ENCODE peak calls at places on chromosome 7, in four cellular contexts. B is IMR-90, N is transverse colon, G is body of pancreas. A is an unnamed sample.

GRCh38 chr7:119957335-119957734 is 315.6 kb upstream of the KCND2 start:
- DNase-seq in N (no peak), G (no peak), B (no peak), A (no peak)

GRCh38 chr7:44971188-44971907 is 7.5 kb downstream of the MYO1G start:
- DNase-seq in B (no peak), G (no peak), N (no peak), A (no peak)

GRCh38 chr7:100400656-100401055 is 27.4 kb downstream of the PILRA start:
- DNase-seq in G (no peak), N (no peak), B (no peak), A (no peak)

GRCh38 chr7:50389961-50390360 is 60.2 kb downstream of the FIGNL1 start:
- DNase-seq in B (no peak), N (no peak), G (no peak), A (no peak)

GRCh38 chr7:116357776-116358670 is 141.5 kb upstream of the CAV2 start:
- DNase-seq in N (no peak), G (no peak), B (peak; percentile 62), A (no peak)

GRCh38 chr7:79872171-79872570 is 262.5 kb upstream of the GNAI1 start:
- DNase-seq in G (no peak), B (no peak), N (no peak), A (no peak)

GRCh38 chr7:38232475-38233366 is 40.7 kb downstream of the TARP start:
- DNase-seq in G (no peak), N (peak; percentile 52), B (peak; percentile 10), A (peak; percentile 86)

GRCh38 chr7:92988051-92988450 is 129.7 kb downstream of the SAMD9 start:
- DNase-seq in B (peak; percentile 78), N (no peak), G (no peak), A (no peak)

GRCh38 chr7:103988468-103989199 is 824 bp downstream of the RELN start:
- DNase-seq in N (no peak), B (no peak), G (no peak), A (no peak)

GRCh38 chr7:46129831-46130230 is 208.8 kb upstream of the IGFBP3 start:
- DNase-seq in G (no peak), N (no peak), B (no peak), A (no peak)

GRCh38 chr7:27175626-27176342 is 1.7 kb upstream of the HOXA10 start:
- DNase-seq in N (peak; percentile 40), B (no peak), G (peak; percentile 10), A (no peak)

GRCh38 chr7:29063872-29064271 is 82.5 kb downstream of the CPVL start:
- DNase-seq in G (no peak), N (no peak), B (no peak), A (no peak)

GRCh38 chr7:118152149-118152548 is 31.8 kb upstream of the LSM8 start:
- DNase-seq in G (no peak), N (no peak), B (peak; percentile 10), A (no peak)

GRCh38 chr7:11910253-11910652 is 78.3 kb upstream of the THSD7A start:
- DNase-seq in G (no peak), N (no peak), B (no peak), A (no peak)

GRCh38 chr7:47516985-47517590 is 64.8 kb downstream of the TNS3 start:
- DNase-seq in B (no peak), G (peak; percentile 68), N (peak; percentile 70), A (no peak)

GRCh38 chr7:47329320-47329926 is 252.5 kb downstream of the TNS3 start:
- DNase-seq in G (peak; percentile 8), N (peak; percentile 25), B (peak; percentile 44), A (no peak)

GRCh38 chr7:99201027-99201426 is 6.9 kb downstream of the KPNA7 start:
- DNase-seq in N (no peak), G (no peak), B (peak; percentile 93), A (no peak)

GRCh38 chr7:47968852-47969774 is 10.3 kb downstream of the HUS1 start:
- DNase-seq in B (peak; percentile 74), G (peak; percentile 55), N (peak; percentile 76), A (peak; percentile 78)

GRCh38 chr7:93804726-93805125 is 85.8 kb downstream of the TFPI2 start:
- DNase-seq in G (no peak), B (no peak), N (no peak), A (no peak)

GRCh38 chr7:153389261-153389660 is 629.7 kb downstream of the ACTR3B start:
- DNase-seq in G (no peak), B (no peak), N (no peak), A (no peak)

GRCh38 chr7:97835296-97836138 is 36.7 kb downstream of the ASNS start:
- DNase-seq in B (peak; percentile 63), G (peak; percentile 75), N (peak; percentile 70), A (peak; percentile 86)

GRCh38 chr7:139088268-139088667 is 21.3 kb downstream of the ZC3HAV1 start:
- DNase-seq in B (no peak), N (no peak), G (no peak), A (no peak)

GRCh38 chr7:137146012-137146455 is 197.5 kb downstream of the PTN start:
- DNase-seq in B (peak; percentile 95), N (no peak), G (no peak), A (no peak)

GRCh38 chr7:154881046-154881445 is 121.9 kb downstream of the PAXIP1 start:
- DNase-seq in G (no peak), B (no peak), N (no peak), A (no peak)

GRCh38 chr7:96415293-96415940 is 93.5 kb upstream of the SLC25A13 start:
- DNase-seq in B (no peak), G (no peak), N (no peak), A (no peak)

GRCh38 chr7:144454256-144455039 is 51.0 kb upstream of the NOBOX start:
- DNase-seq in B (no peak), G (no peak), N (no peak), A (no peak)

GRCh38 chr7:35777121-35777520 is 23.7 kb upstream of the SEPTIN7 start:
- DNase-seq in N (no peak), B (no peak), G (no peak), A (no peak)

GRCh38 chr7:97215556-97215955 is 98.1 kb downstream of the SDHAF3 start:
- DNase-seq in G (no peak), B (no peak), N (peak; percentile 74), A (peak; percentile 51)

GRCh38 chr7:121039994-121040393 is 51.5 kb downstream of the CPED1 start:
- DNase-seq in G (no peak), B (no peak), N (no peak), A (no peak)

GRCh38 chr7:106109521-106110237 is 2.4 kb downstream of the SYPL1 start:
- DNase-seq in G (no peak), N (no peak), B (no peak), A (no peak)

GRCh38 chr7:106110238-106110560 is 1.9 kb downstream of the SYPL1 start:
- DNase-seq in B (no peak), N (no peak), G (no peak), A (no peak)

GRCh38 chr7:106112118-106112971 is at the start of gene SYPL1:
- DNase-seq in B (peak; percentile 88), N (peak; percentile 96), G (peak; percentile 95), A (peak; percentile 97)

GRCh38 chr7:106111671-106112117 is 418 bp downstream of the SYPL1 start:
- DNase-seq in B (no peak), N (peak; percentile 79), G (no peak), A (no peak)

GRCh38 chr7:106110885-106111670 is 1.0 kb downstream of the SYPL1 start:
- DNase-seq in B (no peak), G (no peak), N (no peak), A (no peak)
- H3K4me1 ChIP-seq in B (peaks cover 2% of the 10 kb centered on the region), G (peaks cover 30% of the 10 kb centered on the region), N (peaks cover 30% of the 10 kb centered on the region), A (no peaks in the 10 kb centered on the region)

DNA sequence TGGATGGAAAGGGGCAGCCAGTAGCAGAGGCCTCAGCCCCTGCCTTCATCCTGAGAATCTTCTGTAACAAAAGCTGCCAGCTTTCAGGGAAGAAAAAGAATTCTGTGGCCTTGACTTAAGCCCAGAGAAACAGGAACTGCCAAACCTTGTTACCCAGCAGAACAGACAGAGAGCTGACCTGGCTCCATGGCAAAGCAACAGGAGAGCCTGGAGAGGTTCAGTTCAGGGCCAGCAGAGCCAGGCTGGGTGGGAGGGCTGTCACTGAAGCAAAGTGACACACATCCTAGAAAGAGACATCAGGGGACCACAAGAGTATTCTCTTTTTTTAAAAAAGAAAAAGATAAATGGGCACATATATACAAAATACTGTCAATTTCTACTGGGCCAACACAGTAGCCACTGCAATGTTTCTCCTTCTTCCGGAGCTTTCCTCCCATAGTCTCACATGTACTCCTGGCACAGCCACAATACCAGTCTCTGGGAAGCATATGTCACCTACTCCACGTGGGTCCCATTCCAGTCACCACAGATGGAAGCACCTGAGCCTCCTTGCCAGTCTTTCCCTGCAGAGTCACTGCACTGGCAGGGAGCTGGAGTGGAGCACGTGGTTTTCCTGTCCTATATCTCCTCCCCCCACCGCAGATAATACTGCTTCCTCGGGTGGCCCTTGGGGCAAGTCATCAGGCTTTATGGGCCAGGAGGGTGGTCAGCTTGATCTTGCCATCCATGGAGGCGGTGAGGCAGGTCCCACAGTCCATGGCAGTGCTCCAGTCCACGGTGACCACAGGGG is 15.2 kb upstream of the CYREN start:
- DNase-seq in G (peak; percentile 14), N (no peak), B (no peak), A (no peak)
- TF ChIP-seq POLR2A in G (no peak), N (no peak), B (no peak), A (no peak)

DNA sequence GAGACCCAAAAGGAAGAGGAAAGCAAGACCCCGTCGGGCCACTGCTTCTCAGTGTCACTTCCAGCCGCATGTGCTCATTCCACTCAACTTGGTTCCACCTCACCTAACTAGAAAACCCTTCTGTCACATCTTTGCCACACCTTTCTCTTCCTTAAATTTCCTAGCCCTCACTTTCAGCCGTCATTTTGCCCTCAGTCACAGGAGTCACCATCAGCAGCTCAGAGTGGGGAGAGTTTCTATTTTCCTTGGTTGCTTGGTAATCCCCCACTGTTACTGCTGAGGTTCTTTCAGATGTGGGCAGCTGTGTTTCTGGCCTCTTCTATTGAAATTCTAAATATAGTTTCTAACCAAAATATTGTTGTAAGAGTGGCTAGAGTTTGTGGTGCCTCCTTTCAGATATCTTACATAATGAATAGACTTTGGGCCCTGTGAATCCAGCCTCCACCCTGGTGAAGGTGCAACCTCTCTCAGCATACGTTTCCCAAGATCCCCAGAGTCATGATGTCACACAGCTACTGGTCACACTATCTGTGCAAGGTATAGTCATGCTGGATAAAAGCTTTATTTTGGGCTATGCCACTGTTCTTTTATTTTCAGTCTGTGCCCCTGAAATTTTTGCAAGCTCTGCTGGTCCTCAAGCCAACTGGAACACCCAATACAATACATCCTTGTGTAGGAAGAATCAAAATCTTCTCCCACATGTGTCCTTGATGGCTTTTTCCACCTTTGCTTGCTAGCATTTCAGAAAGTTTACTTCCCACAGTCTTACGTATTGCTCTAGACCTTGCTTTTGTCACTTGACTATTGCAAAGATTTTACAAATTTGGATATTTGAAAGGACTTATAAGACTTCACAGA is 9.2 kb downstream of the AGBL3 start:
- DNase-seq in G (no peak), B (no peak), N (no peak), A (no peak)
- H3K4me1 ChIP-seq in G (peaks cover 51% of the 10 kb centered on the region), B (peaks cover 6% of the 10 kb centered on the region), N (peaks cover 6% of the 10 kb centered on the region), A (peaks cover 20% of the 10 kb centered on the region)

DNA sequence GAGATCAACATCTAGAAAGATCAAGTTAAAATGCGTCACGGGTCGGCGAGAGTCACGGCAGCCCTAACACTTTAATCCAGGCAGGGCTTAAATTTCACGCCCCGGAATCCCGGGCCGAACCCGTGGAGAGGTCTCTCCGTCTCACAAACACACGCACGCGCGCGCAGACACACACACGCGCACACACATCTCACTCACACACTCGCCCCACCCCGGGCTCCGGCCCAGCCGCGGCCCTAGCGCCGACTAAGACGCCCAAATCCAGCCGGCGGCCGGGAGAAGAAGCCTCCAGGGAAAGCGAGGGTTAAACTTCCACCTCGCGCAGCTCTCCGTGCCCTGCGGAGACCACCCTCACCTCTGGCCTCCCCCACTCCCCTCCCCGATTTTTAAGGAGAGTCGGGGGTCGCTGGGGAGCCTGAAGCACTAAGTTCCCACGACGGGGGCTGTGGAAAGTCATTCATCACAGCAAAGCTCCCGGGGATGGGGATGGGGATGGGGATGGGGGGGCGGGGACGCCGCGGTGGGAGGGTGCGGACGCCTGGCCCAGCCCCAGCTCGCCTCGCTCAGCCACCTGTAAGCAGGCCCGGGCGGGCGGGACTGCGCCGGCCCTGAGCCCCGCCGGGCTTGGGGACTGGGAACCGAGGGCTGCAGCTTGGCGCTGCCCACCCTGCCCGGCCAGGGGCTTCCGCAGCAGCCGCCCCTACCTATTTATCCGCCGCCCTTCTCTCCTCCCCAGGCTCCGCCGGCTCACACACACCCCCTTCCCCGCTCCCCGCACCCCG is 1.6 kb downstream of the PDGFA start:
- DNase-seq in B (peak; percentile 58), G (peak; percentile 72), N (peak; percentile 73), A (peak; percentile 86)
- TF ChIP-seq POLR2A in B (no peak), G (peak; percentile 44), N (no peak), A (peak; percentile 47)

A was measured in Peyer's patch.